ENCODE peak calls at places on chromosomes 6 and 20, in five cellular contexts. B is neural progenitor cell, C is lower leg skin, U is hepatocyte, Z is fibroblast of the aortic adventitia. F is an unnamed sample.

GRCh38 chr20:25273046-25273445 is 25.2 kb downstream of the PYGB start:
- DNase-seq in B (no peak), C (peak; percentile 84), U (no peak), Z (no peak), F (no peak)

GRCh38 chr6:56995347-56995746 is 40.4 kb downstream of the BEND6 start:
- DNase-seq in B (no peak), C (no peak), U (no peak), Z (no peak), F (peak; percentile 4)

GRCh38 chr20:22743426-22743825 is 159.1 kb upstream of the FOXA2 start:
- DNase-seq in B (no peak), C (no peak), U (no peak), Z (no peak), F (no peak)

GRCh38 chr6:163588211-163588919 is 173.8 kb downstream of the QKI start:
- DNase-seq in B (no peak), C (peak; percentile 76), U (no peak), Z (no peak), F (no peak)

GRCh38 chr6:17506531-17506930 is 93.6 kb upstream of the FAM8A1 start:
- DNase-seq in B (no peak), C (no peak), U (no peak), Z (no peak), F (no peak)

GRCh38 chr6:147922764-147923163 is 414.3 kb downstream of the SAMD5 start:
- DNase-seq in B (no peak), C (no peak), U (no peak), Z (no peak), F (no peak)

GRCh38 chr6:72619883-72620696 is 1.8 kb upstream of the KCNQ5 start:
- DNase-seq in B (peak; percentile 66), C (no peak), U (peak; percentile 34), Z (peak; percentile 47), F (peak; percentile 10)

GRCh38 chr6:159693894-159694545 is 979 bp upstream of the SOD2 start:
- DNase-seq in B (no peak), C (no peak), U (peak; percentile 58), Z (no peak), F (peak; percentile 54)

GRCh38 chr6:40512340-40512739 is 74.8 kb downstream of the LRFN2 start:
- DNase-seq in B (no peak), C (no peak), U (no peak), Z (no peak), F (no peak)

GRCh38 chr20:16018881-16019280 is 554.4 kb downstream of the KIF16B start:
- DNase-seq in B (no peak), C (no peak), U (no peak), Z (no peak), F (no peak)

GRCh38 chr6:11043961-11044711 is at the start of gene ELOVL2:
- DNase-seq in B (peak; percentile 82), C (no peak), U (peak; percentile 88), Z (peak; percentile 12), F (peak; percentile 25)

DNA sequence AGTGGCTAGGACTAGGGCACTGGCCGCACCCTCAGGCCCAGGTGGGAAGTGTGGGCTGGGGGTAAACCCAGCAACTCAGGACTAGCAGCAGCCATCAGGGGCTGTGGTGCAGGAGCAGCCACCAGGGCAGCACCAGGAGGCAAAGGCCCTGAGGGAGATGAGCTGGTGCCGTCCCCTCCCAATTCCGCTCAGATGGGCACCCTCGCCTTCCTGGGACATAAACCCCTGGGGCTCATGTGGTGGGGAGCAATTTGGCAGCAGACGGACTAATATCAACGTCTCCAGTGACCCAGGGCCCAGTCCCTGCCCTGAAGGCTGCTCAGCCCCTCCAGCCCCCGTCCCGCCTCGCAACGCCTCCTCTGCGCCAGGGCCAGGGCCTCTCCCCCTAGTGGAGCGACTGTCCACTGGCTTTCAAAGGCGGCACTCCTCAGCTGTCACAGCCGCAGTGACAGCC is 349.7 kb downstream of the ZFAND3 start:
- DNase-seq in B (peak; percentile 55), C (no peak), U (no peak), Z (no peak), F (no peak)
- TF ChIP-seq CTCF in B (peak; percentile 51), C (no peak), U (no peak), Z (no peak), F (no peak)

GRCh38 chr6:104768906-104769305 is 90.8 kb downstream of the HACE1 start:
- DNase-seq in B (no peak), C (no peak), U (no peak), Z (no peak), F (no peak)
- TF ChIP-seq CTCF in B (no peak), C (no peak), U (no peak), Z (no peak), F (no peak)

GRCh38 chr6:13280253-13280652 is 48.1 kb downstream of the TBC1D7 start:
- DNase-seq in B (no peak), C (no peak), U (no peak), Z (no peak), F (no peak)

GRCh38 chr6:13275435-13275989 is 52.8 kb downstream of the TBC1D7 start:
- DNase-seq in B (no peak), C (no peak), U (no peak), Z (no peak), F (no peak)

GRCh38 chr6:13277231-13277630 is 51.1 kb downstream of the TBC1D7 start:
- DNase-seq in B (no peak), C (no peak), U (no peak), Z (no peak), F (no peak)

GRCh38 chr6:13278991-13279390 is 49.3 kb downstream of the TBC1D7 start:
- DNase-seq in B (no peak), C (no peak), U (no peak), Z (peak; percentile 46), F (no peak)

GRCh38 chr6:13278184-13278583 is 50.2 kb downstream of the TBC1D7 start:
- DNase-seq in B (peak; percentile 56), C (no peak), U (no peak), Z (no peak), F (no peak)
- TF ChIP-seq CTCF in B (peak; percentile 65), C (no peak), U (peak; percentile 15), Z (peak; percentile 2), F (no peak)

DNA sequence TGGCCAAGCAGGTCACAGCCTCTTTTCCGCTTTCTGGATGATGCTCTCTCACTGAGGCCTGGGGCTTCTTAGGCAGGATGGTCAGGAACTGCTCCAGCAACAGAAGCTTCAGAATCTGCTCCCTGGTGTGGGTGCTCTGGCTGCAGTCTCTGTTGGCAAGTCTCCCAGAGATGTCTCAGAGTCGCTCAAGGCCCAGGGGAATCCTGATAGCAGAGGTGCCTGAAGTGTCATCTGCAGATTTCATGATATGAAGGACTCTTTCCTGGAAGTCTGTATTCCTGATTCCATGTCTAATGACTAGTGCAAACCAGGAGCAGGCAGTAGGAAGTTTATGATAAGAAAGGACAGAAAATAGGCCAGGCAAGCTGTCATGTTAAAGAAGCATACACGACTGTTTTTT is 20.3 kb downstream of the ZSCAN31 start:
- DNase-seq in B (no peak), C (no peak), U (no peak), Z (no peak), F (no peak)
- TF ChIP-seq CTCF in B (no peak), C (no peak), U (no peak), Z (no peak), F (no peak)

DNA sequence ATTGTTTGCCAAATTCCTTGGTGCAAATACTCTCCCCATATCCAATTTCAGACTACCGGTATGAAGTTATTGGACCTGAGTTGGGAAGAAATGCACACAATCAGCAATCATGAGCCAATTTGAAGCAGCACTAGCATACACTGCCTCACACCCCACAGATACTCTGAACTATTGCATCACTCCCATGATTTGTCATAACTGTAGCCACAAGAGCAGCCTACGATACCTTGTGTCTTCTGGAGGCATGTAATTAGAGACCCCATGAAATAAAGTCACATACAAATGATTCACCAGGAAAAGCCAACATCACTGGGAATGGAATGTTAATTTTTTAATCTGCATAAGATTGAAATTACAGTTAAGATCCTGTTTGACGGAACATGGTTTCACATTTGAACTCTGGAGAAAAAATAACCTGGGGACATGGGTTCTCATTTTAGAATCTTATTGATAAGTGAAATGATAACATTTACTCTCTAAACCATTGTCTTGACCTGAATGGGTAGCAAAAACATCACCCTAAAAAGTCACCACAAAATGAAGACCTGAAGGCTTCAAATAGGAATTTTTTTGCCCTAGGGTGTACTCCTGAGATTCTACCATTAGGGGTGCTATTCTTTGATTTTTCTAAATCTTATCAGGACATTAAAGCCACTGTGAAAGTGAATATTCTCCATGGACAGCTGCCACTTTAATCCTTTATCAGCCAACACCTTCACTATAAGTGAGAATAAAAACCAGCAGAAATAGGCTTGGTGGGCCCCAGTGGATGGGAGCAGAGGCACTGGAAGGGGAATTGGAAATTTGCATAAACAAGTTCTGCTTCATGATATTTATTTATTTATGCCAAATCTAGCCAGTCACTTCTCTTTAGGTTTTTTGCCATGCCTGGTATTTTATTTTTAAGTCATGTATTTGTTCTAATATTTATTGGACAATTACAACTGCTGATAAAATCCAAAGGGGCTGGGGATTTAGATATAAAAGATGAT is 34.5 kb upstream of the HBS1L start:
- DNase-seq in B (peak; percentile 18), C (no peak), U (no peak), Z (peak; percentile 33), F (peak; percentile 10)
- TF ChIP-seq CTCF in B (peak; percentile 61), C (no peak), U (peak; percentile 13), Z (peak; percentile 49), F (no peak)

DNA sequence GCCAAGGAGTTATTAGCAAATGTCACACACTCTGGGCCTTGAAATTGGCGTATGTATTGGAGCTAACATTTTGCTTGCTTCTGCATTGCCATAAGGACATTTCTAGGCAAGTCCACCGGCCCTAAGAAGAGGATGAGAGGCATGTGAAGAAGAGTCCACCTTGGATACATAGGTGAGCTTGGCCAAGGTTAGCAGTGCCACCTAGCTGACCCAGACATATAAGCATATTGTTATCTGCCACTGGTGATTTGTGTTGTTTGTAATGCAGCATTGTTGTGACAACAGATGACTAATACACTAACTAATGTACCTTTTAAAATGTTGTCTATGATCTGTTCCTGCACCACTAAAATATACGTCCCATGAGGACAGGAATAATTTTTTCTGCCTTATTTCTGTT is 24.8 kb upstream of the HLA-DQA2 start:
- DNase-seq in B (no peak), C (no peak), U (no peak), Z (no peak), F (no peak)
- TF ChIP-seq CTCF in B (no peak), C (no peak), U (no peak), Z (no peak), F (no peak)

GRCh38 chr20:14631011-14631410 is 293.6 kb upstream of the FLRT3 start:
- DNase-seq in B (no peak), C (no peak), U (peak; percentile 13), Z (no peak), F (no peak)
- TF ChIP-seq CTCF in B (no peak), C (no peak), U (no peak), Z (no peak), F (no peak)

GRCh38 chr6:593139-593906 is 63.6 kb downstream of the HUS1B start:
- DNase-seq in B (peak; percentile 76), C (no peak), U (peak; percentile 80), Z (peak; percentile 80), F (peak; percentile 40)
- TF ChIP-seq CTCF in B (peak; percentile 84), C (no peak), U (peak; percentile 72), Z (peak; percentile 54), F (no peak)

F was measured in Calu3.